ENCODE peak calls at places on chromosome 13, in eight cellular contexts. O, W, A, N, R, H, J and C are unnamed samples.

GRCh38 chr13:96499646-96500045 is 409.7 kb downstream of the HS6ST3 start:
- DNase-seq in J (no peak), W (no peak), A (no peak), N (no peak), R (no peak), H (no peak), O (no peak), C (no peak)

GRCh38 chr13:51815848-51816247 is 11.9 kb upstream of the DHRS12 start:
- DNase-seq in W (no peak), A (peak), J (no peak), O (no peak), H (no peak), N (no peak), R (no peak), C (no peak)

GRCh38 chr13:112740502-112741131 is 50.8 kb downstream of the ATP11A start:
- DNase-seq in N (no peak), W (no peak), R (no peak), O (no peak), J (peak), A (peak), H (peak), C (peak)

GRCh38 chr13:113141591-113141950 is 16.9 kb upstream of the PROZ start:
- DNase-seq in O (no peak), W (no peak), R (no peak), H (no peak), A (no peak), N (no peak), J (no peak), C (no peak)

GRCh38 chr13:44865722-44866484 is 123.4 kb downstream of the NUFIP1 start:
- DNase-seq in R (no peak), A (no peak), N (no peak), O (no peak), H (no peak), J (no peak), W (no peak), C (no peak)

GRCh38 chr13:27264181-27264580 is 6.4 kb upstream of the RASL11A start:
- DNase-seq in O (no peak), H (peak), W (no peak), R (no peak), J (no peak), N (no peak), A (no peak), C (no peak)

GRCh38 chr13:36447501-36447900 is 15.2 kb downstream of the CCNA1 start:
- DNase-seq in R (no peak), A (no peak), W (no peak), O (no peak), H (peak), N (no peak), J (no peak), C (no peak)

GRCh38 chr13:32126298-32126697 is 94.7 kb downstream of the FRY start:
- DNase-seq in H (peak), W (no peak), N (no peak), R (no peak), O (no peak), A (no peak), J (no peak), C (no peak)